ENCODE peak calls at places on chromosomes 5 and 9, in nine cellular contexts. K, L, P, R, O, F, H, U and S are unnamed samples.
A peak's percentile ranks its signal among the peaks of the same experiment; 100 is the strongest.

GRCh38 chr5:119402555-119402954 is 46.7 kb downstream of the TNFAIP8 start:
- DNase-seq in U (no peak), R (no peak), F (peak; percentile 10), P (no peak), O (no peak), L (no peak), H (no peak), K (no peak), S (no peak)

GRCh38 chr5:40680741-40681350 is 1.1 kb downstream of the PTGER4 start:
- DNase-seq in L (peak; percentile 42), H (no peak), O (no peak), U (no peak), F (no peak), R (no peak), K (no peak), P (no peak), S (peak; percentile 44)

GRCh38 chr9:131707677-131708612 is 31.9 kb downstream of the RAPGEF1 start:
- DNase-seq in F (no peak), P (peak; percentile 81), U (peak; percentile 82), H (no peak), O (peak; percentile 79), R (peak; percentile 73), K (peak; percentile 90), L (no peak), S (no peak)

GRCh38 chr9:676780-677458 is 164.6 kb upstream of the DMRT1 start:
- DNase-seq in R (no peak), O (no peak), P (no peak), L (no peak), H (no peak), F (no peak), K (no peak), U (no peak), S (no peak)

GRCh38 chr5:32852535-32852934 is 141.4 kb downstream of the NPR3 start:
- DNase-seq in R (no peak), O (peak; percentile 82), P (peak; percentile 89), U (peak; percentile 10), F (no peak), K (peak; percentile 87), H (peak; percentile 62), L (peak; percentile 63), S (peak; percentile 78)

GRCh38 chr5:67989457-67989856 is 226.1 kb upstream of the PIK3R1 start:
- DNase-seq in P (peak; percentile 50), R (no peak), U (no peak), L (no peak), F (no peak), H (no peak), K (peak; percentile 75), O (no peak), S (no peak)

GRCh38 chr5:37132646-37133045 is 116.5 kb downstream of the CPLANE1 start:
- DNase-seq in R (no peak), L (no peak), U (peak; percentile 7), O (peak; percentile 35), H (no peak), P (peak; percentile 70), K (no peak), F (no peak), S (no peak)

GRCh38 chr5:130720355-130720754 is 444.7 kb downstream of the HINT1 start:
- DNase-seq in L (no peak), O (peak; percentile 27), H (no peak), K (peak; percentile 64), F (no peak), U (no peak), P (no peak), R (no peak), S (peak; percentile 71)

GRCh38 chr9:86494644-86495081 is 140.5 kb upstream of the TUT7 start:
- DNase-seq in O (peak; percentile 44), R (no peak), H (no peak), F (no peak), P (peak; percentile 80), K (peak; percentile 85), L (no peak), U (peak; percentile 59), S (no peak)

GRCh38 chr5:133336121-133336968 is 276.0 kb downstream of the FSTL4 start:
- DNase-seq in U (no peak), O (no peak), K (no peak), H (no peak), F (no peak), R (peak; percentile 50), P (no peak), L (no peak), S (no peak)

GRCh38 chr5:78964889-78965288 is 20.2 kb downstream of the ARSB start:
- DNase-seq in U (peak; percentile 59), H (no peak), L (no peak), O (peak; percentile 47), F (no peak), K (peak; percentile 78), P (peak; percentile 83), R (no peak), S (peak; percentile 55)

GRCh38 chr5:118726891-118727290 is 261.5 kb downstream of the DTWD2 start:
- DNase-seq in K (no peak), U (no peak), H (no peak), L (no peak), O (no peak), F (no peak), P (no peak), R (no peak), S (no peak)

GRCh38 chr5:149320791-149321330 is 24.4 kb upstream of the GRPEL2 start:
- DNase-seq in K (peak; percentile 91), R (peak; percentile 93), P (peak; percentile 94), O (peak; percentile 91), F (no peak), U (peak; percentile 96), L (no peak), H (peak; percentile 84), S (peak; percentile 51)

GRCh38 chr9:137953683-137954438 is 76.3 kb downstream of the CACNA1B start:
- DNase-seq in L (no peak), H (no peak), R (no peak), K (no peak), F (no peak), O (no peak), U (no peak), P (no peak), S (no peak)

GRCh38 chr9:76441551-76442322 is 17.2 kb upstream of the GCNT1 start:
- DNase-seq in F (no peak), R (no peak), H (no peak), P (peak; percentile 92), O (peak; percentile 96), U (peak; percentile 91), K (peak; percentile 88), L (no peak), S (no peak)

GRCh38 chr5:180068519-180069090 is 3.0 kb downstream of the RNF130 start:
- DNase-seq in O (no peak), F (no peak), P (no peak), U (no peak), L (no peak), K (no peak), R (no peak), H (no peak), S (no peak)
- TF ChIP-seq CTCF in O (no peak), F (no peak), P (no peak), U (no peak), L (no peak), K (no peak), R (no peak), H (no peak), S (no peak)

DNA sequence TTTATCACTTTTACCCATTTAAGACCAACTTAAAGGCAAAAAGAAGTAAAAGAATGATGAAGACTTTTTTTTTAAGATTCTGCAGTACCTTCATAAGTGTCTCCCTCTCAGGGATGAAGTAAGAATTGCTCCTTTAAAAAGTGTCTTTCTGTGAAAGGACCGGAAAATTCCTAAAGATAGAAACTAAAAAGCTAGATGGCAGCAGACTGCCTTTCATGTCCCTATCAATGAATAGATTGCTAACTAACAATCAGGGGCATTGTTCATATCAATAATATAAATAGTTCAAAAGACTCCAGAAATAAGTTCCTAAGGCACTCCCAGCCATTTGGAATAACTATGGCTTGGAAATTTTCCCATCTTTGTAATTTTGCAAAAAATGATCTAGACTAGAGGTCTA is 558.0 kb downstream of the PDE4D start:
- DNase-seq in O (no peak), K (no peak), F (no peak), R (no peak), P (no peak), H (no peak), U (no peak), L (no peak), S (no peak)
- TF ChIP-seq CTCF in O (peak; percentile 6), K (no peak), F (no peak), R (no peak), P (no peak), H (peak; percentile 23), U (peak; percentile 30), L (no peak), S (no peak)

GRCh38 chr9:27165067-27165466 is 56.0 kb downstream of the TEK start:
- DNase-seq in O (no peak), K (no peak), F (no peak), L (no peak), R (no peak), U (no peak), P (peak; percentile 21), H (no peak), S (no peak)

GRCh38 chr9:27162045-27162444 is 53.0 kb downstream of the TEK start:
- DNase-seq in F (no peak), L (no peak), P (peak; percentile 79), H (no peak), K (peak; percentile 56), O (peak; percentile 68), U (peak; percentile 42), R (no peak), S (no peak)

GRCh38 chr9:27168496-27168895 is 59.5 kb downstream of the TEK start:
- DNase-seq in K (no peak), F (no peak), O (no peak), H (no peak), P (peak; percentile 45), R (no peak), U (no peak), L (no peak), S (no peak)

GRCh38 chr9:27168951-27169350 is 59.9 kb downstream of the TEK start:
- DNase-seq in K (no peak), F (no peak), O (no peak), H (no peak), P (no peak), L (no peak), R (no peak), U (no peak), S (no peak)

GRCh38 chr9:27165670-27166069 is 56.6 kb downstream of the TEK start:
- DNase-seq in U (no peak), H (no peak), L (peak; percentile 42), K (no peak), F (no peak), O (no peak), R (no peak), P (no peak), S (peak; percentile 9)
- TF ChIP-seq CTCF in U (peak; percentile 40), H (peak; percentile 20), L (no peak), K (no peak), F (no peak), O (no peak), R (no peak), P (no peak), S (peak; percentile 25)

DNA sequence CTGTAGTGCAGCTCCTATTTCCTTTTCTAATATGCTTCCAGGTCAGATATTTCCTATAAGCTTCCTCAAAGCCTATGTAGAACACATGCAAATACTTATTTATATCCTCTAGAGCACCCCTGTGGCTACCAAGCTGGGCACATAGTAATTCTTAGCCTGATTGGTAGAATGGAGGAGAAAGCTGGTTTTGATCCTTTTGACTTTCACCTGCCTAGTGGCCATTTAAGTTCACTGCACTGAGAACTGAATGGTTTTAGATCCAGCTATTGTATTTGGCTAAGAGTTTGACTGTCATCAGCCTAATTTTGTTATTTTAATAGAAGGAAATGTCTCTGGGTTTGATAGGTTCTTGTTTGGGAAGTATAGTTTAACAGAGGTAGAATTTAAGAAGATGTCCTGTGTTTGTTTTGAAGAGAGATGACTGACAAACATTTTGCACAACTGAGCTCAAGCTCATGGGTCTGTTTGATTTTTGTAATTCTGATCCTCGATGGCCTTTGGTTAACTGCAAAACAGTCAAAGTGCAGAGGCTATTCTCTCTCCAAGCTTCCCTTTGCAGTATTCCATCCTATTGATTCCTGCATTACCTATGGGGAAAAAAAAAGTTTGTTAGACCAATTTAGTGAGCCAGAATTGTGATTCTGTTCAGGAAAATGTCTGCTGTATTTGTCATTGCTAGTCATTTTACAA is 85.4 kb downstream of the KCNN2 start:
- DNase-seq in P (peak; percentile 3), R (no peak), K (peak; percentile 2), H (no peak), F (no peak), O (no peak), L (no peak), U (no peak), S (peak; percentile 41)
- TF ChIP-seq CTCF in P (no peak), R (peak; percentile 16), K (peak; percentile 15), H (peak; percentile 35), F (peak; percentile 77), O (peak; percentile 25), L (peak; percentile 24), U (peak; percentile 71), S (peak; percentile 54)